ENCODE peak calls at places on chromosomes 1 and 21, in ten cellular contexts. Z is T-helper 17 cell; D is amniotic epithelial cell; U is stimulated activated CD8-positive, alpha-beta memory T cell treated with anti-CD3 and anti-CD28 coated beads, Interleukin-7, amount 100 ng/mL, for 1 hour; N is chondrocyte; B is fibroblast of the conjunctiva; K is stimulated activated CD4-positive, alpha-beta T cell treated with anti-CD3 and anti-CD28 coated beads, Interleukin-2, amount 100 ng/mL, for 48 hours; P is GM03348; Y is stomach; M is cardiac muscle cell. F is an unnamed sample.

GRCh38 chr1:215376544-215377264 is 190.4 kb upstream of the KCTD3 start:
- DNase-seq in Z (no peak), D (no peak), U (no peak), N (no peak), B (peak), K (no peak), P (peak), Y (no peak), M (peak), F (no peak)

GRCh38 chr1:245197911-245198379 is 43.2 kb downstream of the KIF26B start:
- DNase-seq in Z (no peak), D (peak), U (no peak), N (no peak), B (no peak), K (no peak), P (peak), Y (no peak), M (peak), F (no peak)

GRCh38 chr1:12621346-12622320 is 3.6 kb upstream of the DHRS3 start:
- DNase-seq in Z (no peak), D (no peak), U (no peak), N (no peak), B (no peak), K (no peak), P (no peak), Y (peak), M (peak), F (no peak)

GRCh38 chr1:157189986-157190982 is 52.1 kb upstream of the ETV3 start:
- DNase-seq in Z (no peak), D (no peak), U (no peak), N (no peak), B (no peak), K (no peak), P (no peak), Y (no peak), M (no peak), F (no peak)

GRCh38 chr1:159945483-159946241 is at the start of gene IGSF9:
- DNase-seq in Z (peak), D (peak), U (peak), N (peak), B (no peak), K (peak), P (peak), Y (peak), M (peak), F (no peak)

GRCh38 chr21:44436111-44436611 is 19.1 kb upstream of the LRRC3 start:
- DNase-seq in Z (peak), D (no peak), U (no peak), N (peak), B (no peak), K (no peak), P (no peak), Y (no peak), M (no peak), F (no peak)

GRCh38 chr1:38029081-38029681 is 16.6 kb downstream of the UTP11 start:
- DNase-seq in Z (no peak), D (no peak), U (no peak), N (no peak), B (no peak), K (no peak), P (peak), Y (no peak), M (peak), F (no peak)

GRCh38 chr1:45328680-45329079 is 2.0 kb downstream of the HPDL start:
- DNase-seq in Z (no peak), D (no peak), U (no peak), N (no peak), B (no peak), K (no peak), P (no peak), Y (no peak), M (no peak), F (no peak)

GRCh38 chr1:109630081-109630880 is 10.6 kb downstream of the AMPD2 start:
- DNase-seq in Z (no peak), D (no peak), U (no peak), N (no peak), B (no peak), K (peak), P (peak), Y (no peak), M (no peak), F (no peak)

GRCh38 chr1:5748286-5749225 is 243.7 kb downstream of the NPHP4 start:
- DNase-seq in Z (no peak), D (no peak), U (no peak), N (peak), B (no peak), K (no peak), P (no peak), Y (no peak), M (no peak), F (no peak)

GRCh38 chr21:27425574-27425973 is 458.7 kb upstream of the ADAMTS5 start:
- DNase-seq in Z (no peak), D (peak), U (no peak), N (no peak), B (no peak), K (no peak), P (peak), Y (no peak), M (peak), F (no peak)

GRCh38 chr1:84245566-84245965 is 55.9 kb upstream of the SAMD13 start:
- DNase-seq in Z (no peak), D (no peak), U (no peak), N (no peak), B (no peak), K (no peak), P (no peak), Y (no peak), M (peak), F (no peak)

GRCh38 chr1:77605246-77606026 is 77.0 kb downstream of the ZZZ3 start:
- DNase-seq in Z (no peak), D (peak), U (no peak), N (no peak), B (peak), K (no peak), P (peak), Y (peak), M (peak), F (no peak)

GRCh38 chr21:34989337-34990151 is 59.6 kb downstream of the RUNX1 start:
- DNase-seq in Z (no peak), D (peak), U (no peak), N (no peak), B (no peak), K (peak), P (no peak), Y (no peak), M (no peak), F (no peak)

GRCh38 chr1:84985365-84985764 is 11.5 kb downstream of the MCOLN2 start:
- DNase-seq in Z (no peak), D (no peak), U (no peak), N (no peak), B (no peak), K (no peak), P (no peak), Y (no peak), M (no peak), F (no peak)

GRCh38 chr21:36693144-36694040 is 5.5 kb upstream of the SIM2 start:
- DNase-seq in Z (no peak), D (no peak), U (no peak), N (no peak), B (no peak), K (no peak), P (no peak), Y (no peak), M (no peak), F (no peak)

GRCh38 chr1:147497826-147498225 is 43.5 kb upstream of the BCL9 start:
- DNase-seq in Z (no peak), D (no peak), U (no peak), N (no peak), B (no peak), K (no peak), P (no peak), Y (no peak), M (no peak), F (no peak)

GRCh38 chr1:39938856-39939255 is 16.1 kb upstream of the MFSD2A start:
- DNase-seq in Z (no peak), D (no peak), U (no peak), N (no peak), B (no peak), K (no peak), P (no peak), Y (no peak), M (no peak), F (no peak)

GRCh38 chr1:10070206-10070605 is 37.4 kb downstream of the UBE4B start:
- DNase-seq in Z (no peak), D (no peak), U (no peak), N (no peak), B (no peak), K (no peak), P (no peak), Y (no peak), M (no peak), F (no peak)

GRCh38 chr1:1019122-1019999 is 559 bp upstream of the AGRN start:
- DNase-seq in Z (peak), D (peak), U (peak), N (no peak), B (peak), K (peak), P (peak), Y (peak), M (peak), F (peak)

GRCh38 chr1:67945733-67946374 is 104.6 kb downstream of the DIRAS3 start:
- DNase-seq in Z (no peak), D (no peak), U (no peak), N (no peak), B (no peak), K (no peak), P (no peak), Y (no peak), M (no peak), F (no peak)

GRCh38 chr1:53081384-53082066 is 19.5 kb downstream of the PODN start:
- DNase-seq in Z (no peak), D (no peak), U (no peak), N (peak), B (no peak), K (no peak), P (no peak), Y (no peak), M (no peak), F (no peak)

GRCh38 chr1:89606227-89606945 is 26.5 kb upstream of the LRRC8C start:
- DNase-seq in Z (no peak), D (no peak), U (no peak), N (no peak), B (no peak), K (no peak), P (no peak), Y (no peak), M (no peak), F (no peak)

GRCh38 chr1:201554789-201555592 is 16.1 kb downstream of the NAV1 start:
- DNase-seq in Z (no peak), D (no peak), U (no peak), N (no peak), B (no peak), K (no peak), P (no peak), Y (no peak), M (no peak), F (no peak)

GRCh38 chr1:224454337-224455055 is 19.9 kb upstream of the WDR26 start:
- DNase-seq in Z (no peak), D (no peak), U (no peak), N (no peak), B (no peak), K (no peak), P (no peak), Y (no peak), M (no peak), F (no peak)

GRCh38 chr1:31955917-31956736 is 18.0 kb upstream of the PTP4A2 start:
- DNase-seq in Z (peak), D (peak), U (no peak), N (no peak), B (peak), K (peak), P (peak), Y (peak), M (peak), F (no peak)